ENCODE peak calls at places on chromosomes 13 and 19, in five cellular contexts. U is WERI-Rb-1, P is left ventricle myocardium inferior, O is GM23248, J is esophagus squamous epithelium. Y is an unnamed sample. For H3K27me3, the result is how much of the 10 kb centered on the place peaks cover.

GRCh38 chr19:40778865-40779284 is 828 bp downstream of the RAB4B start:
- DNase-seq in O (peak), U (no peak), P (no peak), J (no peak), Y (no peak)

GRCh38 chr13:59946924-59947323 is 216.8 kb downstream of the DIAPH3 start:
- DNase-seq in P (no peak), O (peak), U (no peak), J (no peak), Y (no peak)

GRCh38 chr19:34134190-34135032 is 37.9 kb upstream of the LSM14A start:
- DNase-seq in O (peak), J (peak), U (peak), P (peak), Y (peak)

GRCh38 chr13:44874886-44875630 is 114.2 kb downstream of the NUFIP1 start:
- DNase-seq in U (no peak), O (peak), P (no peak), J (no peak), Y (no peak)

GRCh38 chr19:56270676-56271075 is 1.9 kb upstream of the EDDM13 start:
- DNase-seq in O (peak), P (no peak), J (no peak), U (no peak), Y (no peak)

GRCh38 chr13:76331948-76332712 is 554.1 kb downstream of the KCTD12 start:
- DNase-seq in J (no peak), U (no peak), O (no peak), P (no peak), Y (no peak)

GRCh38 chr19:41353466-41354342 is at the start of gene TGFB1:
- DNase-seq in U (peak), P (peak), O (peak), J (peak), Y (peak)

GRCh38 chr19:982567-983170 is 1.5 kb upstream of the WDR18 start:
- DNase-seq in J (no peak), P (peak), U (peak), O (peak), Y (peak)

GRCh38 chr19:48554385-48555091 is 2.6 kb downstream of the SULT2B1 start:
- DNase-seq in U (peak), J (no peak), P (no peak), O (no peak), Y (no peak)

GRCh38 chr13:76820759-76821158 is 65.4 kb downstream of the KCTD12 start:
- DNase-seq in O (peak), U (no peak), P (peak), J (no peak), Y (peak)

GRCh38 chr19:16076958-16077611 is 790 bp downstream of the TPM4 start:
- DNase-seq in U (peak), O (peak), P (peak), J (no peak), Y (peak)

GRCh38 chr19:5035817-5036732 is 67.2 kb downstream of the KDM4B start:
- DNase-seq in O (no peak), J (no peak), P (no peak), U (no peak), Y (no peak)

GRCh38 chr13:46844431-46844830 is 47.5 kb upstream of the ESD start:
- DNase-seq in O (no peak), U (no peak), P (no peak), J (no peak), Y (no peak)

GRCh38 chr19:1155352-1156304 is 18.4 kb downstream of the SBNO2 start:
- DNase-seq in U (no peak), P (no peak), O (peak), J (no peak), Y (no peak)

GRCh38 chr19:13992025-13992424 is 14.1 kb downstream of the RFX1 start:
- DNase-seq in P (no peak), U (no peak), O (no peak), J (no peak), Y (no peak)

DNA sequence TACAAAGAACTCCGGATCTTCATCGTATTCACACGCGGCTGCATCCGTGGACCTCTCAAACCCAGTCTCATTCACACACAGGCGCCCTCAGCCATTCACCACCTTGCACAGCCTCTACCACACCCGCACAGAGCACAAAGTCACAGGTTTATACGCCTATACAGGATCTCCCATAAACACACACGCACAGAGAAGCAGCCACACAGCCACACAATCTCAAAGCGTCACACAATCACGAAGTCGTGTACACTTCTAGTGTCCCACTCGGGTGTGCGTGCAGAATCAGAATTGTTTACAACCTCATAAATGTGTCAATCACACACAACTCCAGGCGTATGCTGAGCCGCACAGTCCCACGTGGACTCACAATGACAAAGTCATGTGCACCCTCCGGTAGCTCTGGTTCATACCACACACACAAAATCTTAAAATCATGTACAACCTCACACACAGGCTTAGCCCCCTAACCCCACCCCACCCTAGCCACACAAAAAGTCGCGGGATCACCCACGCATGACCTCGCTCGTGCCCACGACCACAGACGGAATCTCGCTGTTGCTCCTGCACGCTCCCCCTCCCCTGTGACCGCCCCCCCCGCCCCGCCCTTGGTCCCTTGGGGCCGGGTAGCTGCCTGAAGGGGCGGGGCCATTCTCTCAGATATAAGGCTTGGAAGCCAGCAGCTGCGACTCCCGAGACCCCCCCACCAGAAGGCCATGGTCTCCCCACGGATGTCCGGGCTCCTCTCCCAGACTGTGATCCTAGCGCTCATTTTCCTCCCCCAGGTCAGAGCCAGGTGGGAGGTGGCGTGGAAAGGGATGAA is at the start of gene DLL3:
- DNase-seq in J (no peak), O (peak), P (no peak), U (peak), Y (no peak)
- H3K27me3 ChIP-seq in J (half or more), O (under half), P (half or more), U (under half), Y (under half)

GRCh38 chr13:54383604-54384003 is 1355.0 kb downstream of the OLFM4 start:
- DNase-seq in P (no peak), U (no peak), O (no peak), J (no peak), Y (no peak)

GRCh38 chr13:54387607-54388006 is 1359.0 kb downstream of the OLFM4 start:
- DNase-seq in P (no peak), O (no peak), J (no peak), U (no peak), Y (no peak)
- H3K27me3 ChIP-seq in P (under half), O (under half), J (under half), U (under half), Y (under half)

GRCh38 chr13:99967884-99968520 is 3.6 kb downstream of the ZIC5 start:
- DNase-seq in O (no peak), U (peak), J (no peak), P (no peak), Y (no peak)

GRCh38 chr13:99969934-99970760 is 1.4 kb downstream of the ZIC5 start:
- DNase-seq in O (peak), P (no peak), J (no peak), U (peak), Y (peak)

GRCh38 chr13:99968521-99969367 is 2.8 kb downstream of the ZIC5 start:
- DNase-seq in U (peak), J (no peak), O (peak), P (no peak), Y (no peak)

GRCh38 chr13:99970761-99971575 is 599 bp downstream of the ZIC5 start:
- DNase-seq in U (peak), O (peak), P (no peak), J (no peak), Y (no peak)

GRCh38 chr13:99969368-99969933 is 2.1 kb downstream of the ZIC5 start:
- DNase-seq in J (no peak), P (no peak), O (no peak), U (peak), Y (no peak)
- H3K27me3 ChIP-seq in J (half or more), P (half or more), O (half or more), U (half or more), Y (under half)

DNA sequence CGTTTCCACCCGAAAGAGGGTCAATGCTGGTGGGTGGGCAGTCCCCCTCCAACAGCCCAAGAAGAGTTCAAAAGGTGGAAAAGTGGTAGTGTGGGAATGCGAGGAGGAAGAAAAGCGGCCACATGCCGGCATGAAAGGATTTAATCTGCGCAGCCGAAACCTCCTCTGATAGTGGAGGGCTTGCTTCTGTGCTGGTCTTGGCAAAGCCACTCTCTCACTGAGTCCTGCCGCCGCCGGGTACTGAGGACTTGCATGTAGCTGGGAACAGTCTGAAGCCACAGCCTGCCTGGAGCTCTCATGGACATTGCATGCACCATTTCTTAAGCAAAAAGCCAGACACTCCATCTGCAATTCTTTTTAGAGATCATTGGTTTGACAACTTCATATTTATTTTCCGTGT is 136.2 kb upstream of the ZNF536 start:
- DNase-seq in P (no peak), U (no peak), O (no peak), J (no peak), Y (no peak)
- H3K27me3 ChIP-seq in P (half or more), U (under half), O (under half), J (half or more), Y (under half)

GRCh38 chr13:113114511-113115362 is 7.9 kb upstream of the F10 start:
- DNase-seq in P (no peak), O (no peak), U (peak), J (no peak), Y (peak)
- H3K27me3 ChIP-seq in P (under half), O (under half), U (under half), J (under half), Y (under half)

DNA sequence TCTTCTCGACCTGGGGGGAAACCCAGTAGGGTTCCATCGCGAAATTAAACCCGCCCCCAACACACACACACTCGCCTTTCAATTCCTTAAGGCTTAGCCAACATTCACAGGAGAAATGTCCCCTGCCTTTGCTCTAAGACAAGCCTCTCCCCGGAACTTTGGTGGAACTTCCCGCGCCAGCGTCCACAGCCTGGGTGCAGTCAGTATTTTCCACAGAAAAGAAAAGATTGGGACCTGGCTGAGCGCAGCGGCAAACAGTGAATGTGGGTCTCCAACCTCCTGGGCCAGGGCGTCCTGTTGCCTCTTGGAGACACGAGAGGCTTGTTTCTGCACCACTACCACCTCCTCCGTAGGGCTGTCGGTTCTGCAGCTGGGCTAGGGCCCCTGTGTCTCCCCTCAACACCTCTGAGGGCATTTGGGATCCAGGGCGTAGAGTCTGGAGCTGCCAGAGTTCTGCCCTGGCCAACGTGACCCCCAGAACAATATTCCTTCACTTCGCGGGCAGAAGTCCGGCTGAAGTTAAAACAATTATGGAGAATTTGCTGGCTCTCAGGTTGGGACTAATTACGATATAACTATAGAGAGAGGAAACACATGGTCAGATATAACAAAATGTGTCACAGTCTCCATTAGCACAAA is 3.3 kb downstream of the PDX1 start:
- DNase-seq in O (no peak), J (no peak), U (no peak), P (no peak), Y (no peak)
- H3K27me3 ChIP-seq in O (half or more), J (half or more), U (half or more), P (half or more), Y (under half)